ENCODE peak calls at places on chromosomes 6 and 20, in ten cellular contexts. S, A, Y, R, P, V, G, K, I and X are unnamed samples.

GRCh38 chr6:157629220-157629619 is 193.8 kb upstream of the SNX9 start:
- DNase-seq in Y (no peak), G (no peak), I (no peak), K (no peak), S (no peak), R (no peak), A (no peak), P (no peak), V (no peak), X (no peak)

GRCh38 chr20:3383878-3384495 is 23.5 kb downstream of the DNAAF9 start:
- DNase-seq in I (no peak), S (no peak), Y (no peak), V (no peak), G (no peak), R (no peak), K (no peak), P (no peak), A (no peak), X (no peak)

GRCh38 chr6:4884646-4885427 is 108.6 kb downstream of the CDYL start:
- DNase-seq in P (no peak), K (no peak), A (no peak), G (no peak), Y (no peak), S (no peak), R (no peak), I (no peak), V (no peak), X (no peak)

GRCh38 chr6:136095961-136096360 is 154.2 kb downstream of the MTFR2 start:
- DNase-seq in I (no peak), Y (no peak), K (no peak), P (peak), R (no peak), G (no peak), S (no peak), A (no peak), V (no peak), X (no peak)

GRCh38 chr20:1331801-1332453 is 3.0 kb upstream of the SDCBP2 start:
- DNase-seq in Y (no peak), G (no peak), V (no peak), K (no peak), I (no peak), R (no peak), P (no peak), S (no peak), A (no peak), X (peak)

GRCh38 chr6:15608406-15608805 is 54.4 kb downstream of the DTNBP1 start:
- DNase-seq in Y (peak), R (peak), A (peak), I (no peak), G (no peak), P (peak), K (peak), V (no peak), S (no peak), X (no peak)

GRCh38 chr6:79872303-79872702 is 75.0 kb downstream of the ELOVL4 start:
- DNase-seq in S (no peak), A (no peak), Y (no peak), K (no peak), I (no peak), R (no peak), V (no peak), P (no peak), G (no peak), X (no peak)

GRCh38 chr20:841568-842546 is 8.3 kb downstream of the FAM110A start:
- DNase-seq in G (no peak), V (no peak), K (no peak), A (no peak), R (no peak), P (no peak), Y (no peak), S (peak), I (no peak), X (no peak)

GRCh38 chr6:118813795-118814194 is 80.2 kb upstream of the ASF1A start:
- DNase-seq in Y (no peak), I (no peak), G (no peak), K (peak), A (no peak), P (peak), V (no peak), R (peak), S (no peak), X (no peak)

GRCh38 chr20:13610205-13610604 is 28.5 kb downstream of the TASP1 start:
- DNase-seq in P (no peak), V (no peak), A (no peak), S (peak), Y (peak), R (no peak), G (no peak), I (no peak), K (no peak), X (no peak)

GRCh38 chr20:62611794-62612193 is 30.5 kb upstream of the SLCO4A1 start:
- DNase-seq in R (no peak), V (no peak), K (no peak), G (no peak), S (no peak), Y (no peak), P (no peak), I (no peak), A (no peak), X (no peak)

GRCh38 chr20:22511943-22512910 is 72.1 kb downstream of the FOXA2 start:
- DNase-seq in P (no peak), A (peak), G (no peak), R (no peak), S (peak), V (no peak), K (no peak), Y (peak), I (peak), X (no peak)

GRCh38 chr6:52293067-52293466 is 8.5 kb upstream of the MCM3 start:
- DNase-seq in S (no peak), I (no peak), P (no peak), Y (no peak), R (no peak), V (no peak), A (no peak), G (no peak), K (no peak), X (no peak)

GRCh38 chr6:4533576-4533975 is 242.6 kb upstream of the CDYL start:
- DNase-seq in P (no peak), R (no peak), K (no peak), A (peak), S (no peak), I (no peak), Y (no peak), G (no peak), V (no peak), X (no peak)